ENCODE peak calls at places on chromosomes 16 and 17, in four cellular contexts. L is breast epithelium, W is ovary, Q is heart left ventricle. I is an unnamed sample.

GRCh38 chr17:33469911-33470310 is 176.8 kb upstream of the ASIC2 start:
- DNase-seq in L (no peak), W (no peak), Q (peak), I (no peak)

GRCh38 chr16:23267647-23268046 is 34.5 kb upstream of the SCNN1B start:
- DNase-seq in L (no peak), W (no peak), Q (no peak), I (no peak)

GRCh38 chr17:44095647-44096496 is 25.3 kb downstream of the G6PC3 start:
- DNase-seq in L (no peak), W (peak), Q (peak), I (peak)

GRCh38 chr16:67215690-67216089 is 11.2 kb upstream of the TMEM208 start:
- DNase-seq in L (no peak), W (no peak), Q (no peak), I (no peak)

GRCh38 chr17:58969612-58970011 is 137.1 kb downstream of the TRIM37 start:
- DNase-seq in L (no peak), W (no peak), Q (no peak), I (no peak)

GRCh38 chr17:59378621-59379194 is 47.3 kb downstream of the YPEL2 start:
- DNase-seq in L (no peak), W (no peak), Q (no peak), I (no peak)

GRCh38 chr17:65123757-65124675 is 13.2 kb upstream of the RGS9 start:
- DNase-seq in L (no peak), W (no peak), Q (no peak), I (no peak)

GRCh38 chr16:75801307-75801706 is 75.0 kb upstream of the CPHXL start:
- DNase-seq in L (no peak), W (no peak), Q (no peak), I (no peak)

GRCh38 chr16:8712589-8713361 is 38.4 kb downstream of the ABAT start:
- DNase-seq in L (no peak), W (no peak), Q (no peak), I (no peak)

GRCh38 chr16:13873835-13874438 is 46.0 kb upstream of the ERCC4 start:
- DNase-seq in L (no peak), W (no peak), Q (no peak), I (no peak)

GRCh38 chr16:68396481-68396880 is 51.8 kb downstream of the SMPD3 start:
- DNase-seq in L (no peak), W (no peak), Q (no peak), I (no peak)

GRCh38 chr17:39617446-39618251 is 9.1 kb upstream of the PPP1R1B start:
- DNase-seq in L (peak), W (peak), Q (peak), I (peak)
- TF ChIP-seq POLR2A in L (no peak), W (no peak), Q (no peak), I (no peak)

GRCh38 chr16:28950648-28951409 is at the start of gene NFATC2IP:
- DNase-seq in L (peak), W (peak), Q (peak), I (peak)
- TF ChIP-seq POLR2A in L (peak), W (no peak), Q (no peak), I (no peak)

GRCh38 chr16:81842564-81843242 is 63.6 kb downstream of the PLCG2 start:
- DNase-seq in L (no peak), W (no peak), Q (no peak), I (no peak)
- TF ChIP-seq POLR2A in L (no peak), W (no peak), Q (no peak), I (no peak)

GRCh38 chr17:35587074-35587961 is at the start of gene AP2B1:
- DNase-seq in L (peak), W (peak), Q (peak), I (peak)
- TF ChIP-seq POLR2A in L (peak), W (peak), Q (no peak), I (peak)

DNA sequence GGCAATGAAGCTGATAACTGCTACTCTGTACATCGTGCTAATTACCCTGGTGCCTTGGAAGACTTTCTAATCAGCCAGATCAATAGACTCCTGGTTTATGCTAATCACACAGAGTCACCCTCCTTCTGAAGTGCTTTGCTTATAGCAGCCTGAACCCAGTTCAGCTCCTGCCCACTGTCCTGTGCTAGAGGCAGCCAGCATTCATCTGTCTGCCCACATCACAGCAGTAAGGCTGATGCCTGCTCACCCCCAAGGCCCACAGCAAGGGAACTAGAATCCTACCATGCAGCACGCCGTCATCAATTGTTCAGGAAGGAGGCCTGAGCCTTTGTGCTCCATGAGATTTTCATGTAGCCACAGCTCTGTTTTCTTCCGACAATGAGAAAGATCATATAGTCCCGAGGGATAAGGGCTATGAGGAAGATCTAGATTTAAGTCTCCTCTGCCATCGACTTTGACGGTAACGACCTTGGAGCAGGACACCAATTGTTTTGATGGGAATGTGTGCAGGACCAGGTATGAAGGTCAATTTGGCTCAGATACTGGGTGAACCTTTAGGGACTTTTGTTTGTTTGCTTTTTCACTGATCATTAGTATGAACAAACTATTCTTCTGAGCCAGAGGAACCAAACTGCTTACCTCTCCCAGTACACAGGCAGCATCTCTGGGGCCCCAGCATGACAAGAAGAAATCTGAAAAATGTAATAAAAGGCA is 12.5 kb upstream of the LYRM9 start:
- DNase-seq in L (no peak), W (no peak), Q (no peak), I (no peak)
- TF ChIP-seq POLR2A in L (no peak), W (no peak), Q (no peak), I (no peak)

DNA sequence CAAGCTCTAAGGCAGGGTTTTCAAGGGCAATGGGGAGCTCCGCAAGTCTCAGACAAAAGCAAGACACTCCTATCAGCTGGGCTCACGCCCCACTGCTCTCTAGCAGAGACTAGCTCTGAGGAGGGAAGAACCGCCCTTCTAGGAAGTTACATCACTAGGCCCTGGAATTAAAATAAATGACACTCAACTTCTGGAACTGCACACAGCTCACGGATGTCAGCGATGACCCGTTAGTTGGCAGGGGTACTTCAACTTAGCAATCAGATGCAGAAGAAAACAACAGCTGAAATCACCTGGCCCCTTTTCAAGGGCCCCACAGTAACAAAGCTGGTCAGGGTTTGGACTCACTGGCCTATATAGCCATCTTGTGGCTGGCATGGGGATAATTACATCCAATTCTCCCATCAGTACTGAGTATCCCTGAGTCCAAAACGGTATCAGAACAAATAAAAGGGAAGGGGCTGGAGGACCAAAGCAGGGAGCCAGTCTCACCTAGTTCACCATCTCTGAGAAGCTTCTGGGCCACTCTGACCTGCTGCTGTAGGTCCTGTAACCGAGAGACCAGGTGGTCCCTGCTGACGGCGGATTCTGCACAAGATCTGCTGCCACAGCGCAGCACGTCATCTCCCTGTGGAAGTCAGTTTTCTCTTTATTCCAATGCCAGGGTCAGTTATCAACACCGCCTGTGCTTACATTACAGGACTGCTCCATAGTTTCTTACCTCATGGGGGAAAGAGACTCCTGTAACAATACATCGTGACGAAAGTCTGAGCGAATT is 22.2 kb downstream of the SERPINF1 start:
- DNase-seq in L (no peak), W (peak), Q (peak), I (peak)
- TF ChIP-seq POLR2A in L (no peak), W (peak), Q (no peak), I (peak)